ENCODE peak calls at places on chromosomes 2 and 18, in five cellular contexts. W is mesendoderm, O is H1, Q is H9, C is IMR-90. E is an unnamed sample. For H3K4me1, the result is how much of the 10 kb centered on the place peaks cover.

GRCh38 chr2:223262946-223263345 is 211.0 kb downstream of the KCNE4 start:
- DNase-seq in W (peak), O (peak), Q (no peak), C (no peak), E (peak)

GRCh38 chr18:2848879-2849254 is 2.1 kb downstream of the EMILIN2 start:
- DNase-seq in W (no peak), O (no peak), Q (no peak), C (no peak), E (no peak)

GRCh38 chr18:55018602-55019001 is 59.3 kb upstream of the CCDC68 start:
- DNase-seq in W (peak), O (no peak), Q (no peak), C (peak), E (peak)

GRCh38 chr2:99861376-99861760 is 281.0 kb downstream of the AFF3 start:
- DNase-seq in W (no peak), O (no peak), Q (no peak), C (peak), E (no peak)

GRCh38 chr2:26144031-26144430 is 28.9 kb upstream of the GAREM2 start:
- DNase-seq in W (peak), O (no peak), Q (no peak), C (no peak), E (no peak)

GRCh38 chr2:98454500-98455235 is 10.0 kb downstream of the INPP4A start:
- DNase-seq in W (peak), O (no peak), Q (no peak), C (peak), E (peak)

GRCh38 chr18:58125183-58125582 is 81.2 kb downstream of the NEDD4L start:
- DNase-seq in W (peak), O (no peak), Q (no peak), C (no peak), E (peak)

GRCh38 chr18:3395466-3395865 is 54.5 kb upstream of the TGIF1 start:
- DNase-seq in W (no peak), O (no peak), Q (no peak), C (no peak), E (no peak)

GRCh38 chr18:46950064-46950656 is 32.8 kb downstream of the KATNAL2 start:
- DNase-seq in W (peak), O (no peak), Q (no peak), C (no peak), E (peak)

GRCh38 chr2:7524211-7524594 is 607.0 kb downstream of the RNF144A start:
- DNase-seq in W (no peak), O (no peak), Q (no peak), C (no peak), E (no peak)

GRCh38 chr2:215527738-215528137 is 91.9 kb upstream of the FN1 start:
- DNase-seq in W (no peak), O (no peak), Q (no peak), C (peak), E (peak)

GRCh38 chr2:146659976-146660375 is 1184.9 kb upstream of the ACVR2A start:
- DNase-seq in W (no peak), O (no peak), Q (no peak), C (no peak), E (peak)

GRCh38 chr2:22276696-22277095 is 1108.3 kb upstream of the KLHL29 start:
- DNase-seq in W (no peak), O (no peak), Q (no peak), C (no peak), E (no peak)

GRCh38 chr2:219639356-219639755 is 11.9 kb downstream of the SLC4A3 start:
- DNase-seq in W (no peak), O (no peak), Q (peak), C (no peak), E (no peak)

GRCh38 chr2:10922307-10923006 is 10.7 kb downstream of the KCNF1 start:
- DNase-seq in W (no peak), O (no peak), Q (no peak), C (no peak), E (no peak)

GRCh38 chr2:28507806-28508764 is 12.2 kb downstream of the PLB1 start:
- DNase-seq in W (peak), O (no peak), Q (no peak), C (peak), E (no peak)

GRCh38 chr2:163467206-163467605 is 268.6 kb downstream of the FIGN start:
- DNase-seq in W (no peak), O (no peak), Q (no peak), C (no peak), E (no peak)

GRCh38 chr18:58288922-58289797 is 245.1 kb downstream of the NEDD4L start:
- DNase-seq in W (peak), O (no peak), Q (no peak), C (peak), E (peak)

GRCh38 chr2:235534608-235535422 is 41.0 kb downstream of the AGAP1 start:
- DNase-seq in W (no peak), O (no peak), Q (no peak), C (no peak), E (no peak)

GRCh38 chr2:68018727-68019126 is 44.1 kb downstream of the C1D start:
- DNase-seq in W (no peak), O (no peak), Q (no peak), C (peak), E (no peak)

GRCh38 chr2:48445091-48445725 is 84.7 kb upstream of the STON1 start:
- DNase-seq in W (peak), O (no peak), Q (no peak), C (no peak), E (no peak)

GRCh38 chr2:71120195-71120594 is 9.8 kb downstream of the MCEE start:
- DNase-seq in W (no peak), O (no peak), Q (no peak), C (no peak), E (no peak)

GRCh38 chr2:230202430-230203109 is 17.2 kb downstream of the SP110 start:
- DNase-seq in W (no peak), O (no peak), Q (no peak), C (no peak), E (no peak)

GRCh38 chr18:2448565-2449151 is 122.6 kb downstream of the METTL4 start:
- DNase-seq in W (no peak), O (no peak), Q (no peak), C (no peak), E (no peak)

GRCh38 chr2:107809835-107810234 is 16.9 kb upstream of the RGPD4 start:
- DNase-seq in W (no peak), O (no peak), Q (no peak), C (no peak), E (no peak)

GRCh38 chr2:63862802-63863201 is 21.1 kb downstream of the UGP2 start:
- DNase-seq in W (peak), O (no peak), Q (no peak), C (peak), E (no peak)

GRCh38 chr2:14256890-14257289 is 375.6 kb upstream of the LRATD1 start:
- DNase-seq in W (peak), O (no peak), Q (no peak), C (no peak), E (peak)

GRCh38 chr18:54750350-54750749 is 77.9 kb upstream of the RAB27B start:
- DNase-seq in W (no peak), O (no peak), Q (no peak), C (no peak), E (no peak)

GRCh38 chr18:41486581-41486980 is 468.5 kb upstream of the PIK3C3 start:
- DNase-seq in W (peak), O (no peak), Q (no peak), C (no peak), E (no peak)

GRCh38 chr2:71646028-71646427 is 192.7 kb downstream of the DYSF start:
- DNase-seq in W (no peak), O (no peak), Q (no peak), C (peak), E (no peak)

GRCh38 chr2:210616074-210616473 is 59.7 kb downstream of the CPS1 start:
- DNase-seq in W (no peak), O (no peak), Q (no peak), C (peak), E (no peak)

GRCh38 chr2:7552825-7553550 is 635.8 kb downstream of the RNF144A start:
- DNase-seq in W (peak), O (no peak), Q (no peak), C (no peak), E (no peak)

GRCh38 chr2:64636105-64636873 is 17.4 kb downstream of the SERTAD2 start:
- DNase-seq in W (no peak), O (no peak), Q (no peak), C (no peak), E (no peak)

GRCh38 chr18:62585274-62586147 is 62.7 kb downstream of the ZCCHC2 start:
- DNase-seq in W (no peak), O (no peak), Q (no peak), C (no peak), E (no peak)

GRCh38 chr18:33210575-33211189 is 229.8 kb downstream of the CCDC178 start:
- DNase-seq in W (peak), O (no peak), Q (peak), C (peak), E (peak)

GRCh38 chr2:68426885-68427579 is 40.1 kb downstream of the FBXO48 start:
- DNase-seq in W (no peak), O (no peak), Q (no peak), C (peak), E (peak)

GRCh38 chr2:23669413-23670244 is 257.3 kb downstream of the ATAD2B start:
- DNase-seq in W (peak), O (no peak), Q (no peak), C (peak), E (no peak)

GRCh38 chr2:23673082-23673481 is 253.8 kb downstream of the ATAD2B start:
- DNase-seq in W (no peak), O (no peak), Q (no peak), C (no peak), E (no peak)

GRCh38 chr2:23668756-23669304 is 258.1 kb downstream of the ATAD2B start:
- DNase-seq in W (no peak), O (no peak), Q (no peak), C (no peak), E (no peak)

GRCh38 chr2:23666241-23667025 is 260.5 kb downstream of the ATAD2B start:
- DNase-seq in W (no peak), O (no peak), Q (no peak), C (no peak), E (no peak)

DNA sequence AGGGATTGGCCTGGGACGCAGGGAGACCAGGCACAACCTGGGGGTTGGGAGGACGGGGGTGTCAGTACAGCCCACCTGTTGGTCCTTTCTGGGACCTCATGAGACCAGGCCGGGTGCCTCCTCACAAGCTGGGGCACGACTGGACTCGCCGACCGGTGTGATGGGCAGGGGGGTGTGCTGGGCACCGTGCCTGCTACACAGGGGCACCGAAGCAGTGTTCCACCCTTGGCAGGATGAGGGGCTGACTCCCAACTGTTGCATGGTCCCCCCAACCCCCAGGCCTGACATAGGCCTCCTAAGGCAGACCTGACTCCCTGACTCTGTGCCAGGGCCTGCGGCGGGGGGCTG is 256.7 kb downstream of the ATAD2B start:
- DNase-seq in W (no peak), O (no peak), Q (no peak), C (no peak), E (no peak)
- H2BK120ac ChIP-seq in W (no peak), O (no peak), Q (no peak), C (no peak), E (no peak)

DNA sequence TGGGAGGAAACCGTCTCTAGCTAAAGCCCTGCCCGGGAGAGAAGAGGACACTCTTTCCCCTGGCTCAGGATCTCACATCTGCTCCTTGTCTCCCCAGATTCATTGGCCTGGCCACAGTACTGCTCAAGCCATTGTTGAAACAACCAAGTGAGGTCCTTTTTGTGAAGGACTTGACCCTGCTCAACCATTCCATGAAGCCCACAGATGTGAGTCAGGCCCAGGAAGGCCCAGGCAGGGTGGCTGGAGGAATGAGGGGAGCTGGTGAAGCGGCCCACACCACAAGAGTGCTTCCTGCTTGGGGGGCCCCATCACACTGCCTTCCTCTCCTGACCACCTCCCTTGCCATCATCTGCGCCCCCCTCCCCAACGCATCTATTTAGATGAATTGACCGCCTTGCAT is 5.1 kb downstream of the FER1L5 start:
- DNase-seq in W (no peak), O (no peak), Q (no peak), C (no peak), E (no peak)
- H3K18ac ChIP-seq in W (no peak), O (no peak), Q (no peak), C (no peak), E (no peak)

GRCh38 chr2:133566967-133567645 is 1.2 kb downstream of the NCKAP5 start:
- DNase-seq in W (peak), O (no peak), Q (peak), C (peak), E (peak)

GRCh38 chr2:133569416-133569815 is 1.2 kb upstream of the NCKAP5 start:
- DNase-seq in W (no peak), O (no peak), Q (no peak), C (peak), E (peak)

GRCh38 chr2:133568598-133568997 is 335 bp upstream of the NCKAP5 start:
- DNase-seq in W (no peak), O (no peak), Q (no peak), C (no peak), E (no peak)

GRCh38 chr2:133570547-133570946 is 2.3 kb upstream of the NCKAP5 start:
- DNase-seq in W (no peak), O (no peak), Q (no peak), C (no peak), E (no peak)

GRCh38 chr2:133568172-133568571 is at the start of gene NCKAP5:
- DNase-seq in W (no peak), O (no peak), Q (no peak), C (peak), E (peak)
- H3K4me1 ChIP-seq in W (under half), O (under half), Q (under half), C (under half), E (under half)

DNA sequence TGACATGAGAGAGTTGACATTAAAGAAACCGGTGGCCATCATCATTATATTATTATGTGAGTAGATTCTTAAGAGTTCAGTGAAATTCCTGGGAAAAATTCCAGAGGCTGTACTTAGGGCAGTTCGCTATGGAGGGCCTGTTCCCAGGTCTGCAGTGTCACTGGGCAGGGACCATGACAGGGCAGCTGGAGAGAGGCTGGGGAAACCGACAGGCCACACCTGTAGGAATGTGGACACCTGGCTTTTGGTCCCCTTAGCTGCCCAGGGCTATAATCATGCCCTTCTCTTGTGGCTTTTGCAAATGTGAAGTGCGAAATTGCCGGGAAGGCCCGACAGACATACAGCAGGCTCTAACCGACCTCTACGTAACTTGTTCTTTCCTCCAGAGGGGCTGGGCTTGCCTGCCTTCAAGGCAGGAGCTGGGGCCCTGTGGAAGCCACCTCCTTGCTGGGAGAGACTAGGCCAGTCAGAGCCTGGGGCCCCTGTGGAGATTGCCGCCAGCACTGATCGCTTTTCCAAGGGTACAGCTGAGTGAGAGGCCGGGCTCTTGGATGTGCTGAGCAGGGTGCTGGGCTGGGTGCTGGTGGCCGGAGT is 31.2 kb downstream of the GLI2 start:
- DNase-seq in W (peak), O (no peak), Q (peak), C (peak), E (peak)
- H2BK120ac ChIP-seq in W (no peak), O (no peak), Q (no peak), C (peak), E (peak)

E was measured in mesenchymal stem cell.